ENCODE peak calls at places on chromosomes 12 and 14, in six cellular contexts. One of them, this sample, is unnamed.

GRCh38 chr12:58393152-58393551 is 451.8 kb downstream of the ATP23 start:
- DNase-seq in cardiac septum: no peak
- DNase-seq in endothelial cell: no peak
- DNase-seq in activated naive CD8-positive, alpha-beta T cell treated with anti-CD3 and anti-CD28 coated beads for 36 hours: no peak
- DNase-seq in HCEC 1CT: peak
- DNase-seq in HTR-8/SVneo: peak
- DNase-seq in this sample: no peak

GRCh38 chr12:132282950-132283771 is 46.2 kb downstream of the GALNT9 start:
- DNase-seq in endothelial cell: no peak
- DNase-seq in activated naive CD8-positive, alpha-beta T cell treated with anti-CD3 and anti-CD28 coated beads for 36 hours: no peak
- DNase-seq in HCEC 1CT: no peak
- DNase-seq in cardiac septum: no peak
- DNase-seq in HTR-8/SVneo: no peak
- DNase-seq in this sample: no peak

GRCh38 chr14:78222746-78223145 is 52.6 kb downstream of the NRXN3 start:
- DNase-seq in activated naive CD8-positive, alpha-beta T cell treated with anti-CD3 and anti-CD28 coated beads for 36 hours: no peak
- DNase-seq in endothelial cell: no peak
- DNase-seq in HCEC 1CT: no peak
- DNase-seq in cardiac septum: no peak
- DNase-seq in HTR-8/SVneo: no peak
- DNase-seq in this sample: no peak

GRCh38 chr14:33934043-33934750 is 16.7 kb downstream of the EGLN3 start:
- DNase-seq in activated naive CD8-positive, alpha-beta T cell treated with anti-CD3 and anti-CD28 coated beads for 36 hours: no peak
- DNase-seq in cardiac septum: no peak
- DNase-seq in HTR-8/SVneo: no peak
- DNase-seq in endothelial cell: no peak
- DNase-seq in HCEC 1CT: no peak
- DNase-seq in this sample: no peak

GRCh38 chr14:54696998-54697397 is 130.1 kb downstream of the SAMD4A start:
- DNase-seq in activated naive CD8-positive, alpha-beta T cell treated with anti-CD3 and anti-CD28 coated beads for 36 hours: no peak
- DNase-seq in HTR-8/SVneo: no peak
- DNase-seq in endothelial cell: no peak
- DNase-seq in cardiac septum: no peak
- DNase-seq in HCEC 1CT: no peak
- DNase-seq in this sample: no peak

GRCh38 chr12:21169878-21170472 is 39.0 kb downstream of the SLCO1B1 start:
- DNase-seq in HTR-8/SVneo: peak
- DNase-seq in activated naive CD8-positive, alpha-beta T cell treated with anti-CD3 and anti-CD28 coated beads for 36 hours: peak
- DNase-seq in HCEC 1CT: peak
- DNase-seq in endothelial cell: peak
- DNase-seq in cardiac septum: no peak
- DNase-seq in this sample: peak

GRCh38 chr12:6716874-6717437 is 6.9 kb upstream of the COPS7A start:
- DNase-seq in HTR-8/SVneo: no peak
- DNase-seq in cardiac septum: no peak
- DNase-seq in HCEC 1CT: no peak
- DNase-seq in endothelial cell: no peak
- DNase-seq in activated naive CD8-positive, alpha-beta T cell treated with anti-CD3 and anti-CD28 coated beads for 36 hours: no peak
- DNase-seq in this sample: no peak

GRCh38 chr14:88437659-88438058 is 52.2 kb downstream of the SPATA7 start:
- DNase-seq in cardiac septum: no peak
- DNase-seq in activated naive CD8-positive, alpha-beta T cell treated with anti-CD3 and anti-CD28 coated beads for 36 hours: no peak
- DNase-seq in HCEC 1CT: no peak
- DNase-seq in HTR-8/SVneo: no peak
- DNase-seq in endothelial cell: no peak
- DNase-seq in this sample: no peak

GRCh38 chr14:36207500-36207899 is 31.0 kb upstream of the PTCSC3 start:
- DNase-seq in HTR-8/SVneo: no peak
- DNase-seq in endothelial cell: no peak
- DNase-seq in cardiac septum: no peak
- DNase-seq in activated naive CD8-positive, alpha-beta T cell treated with anti-CD3 and anti-CD28 coated beads for 36 hours: no peak
- DNase-seq in HCEC 1CT: peak
- DNase-seq in this sample: no peak

GRCh38 chr14:103516426-103517171 is 6.0 kb downstream of the CKB start:
- DNase-seq in HCEC 1CT: no peak
- DNase-seq in HTR-8/SVneo: no peak
- DNase-seq in activated naive CD8-positive, alpha-beta T cell treated with anti-CD3 and anti-CD28 coated beads for 36 hours: no peak
- DNase-seq in endothelial cell: no peak
- DNase-seq in cardiac septum: no peak
- DNase-seq in this sample: no peak

GRCh38 chr12:4392223-4392742 is 12.8 kb upstream of the FGF23 start:
- DNase-seq in HTR-8/SVneo: no peak
- DNase-seq in activated naive CD8-positive, alpha-beta T cell treated with anti-CD3 and anti-CD28 coated beads for 36 hours: peak
- DNase-seq in cardiac septum: no peak
- DNase-seq in HCEC 1CT: no peak
- DNase-seq in endothelial cell: no peak
- DNase-seq in this sample: no peak

GRCh38 chr12:26113853-26114719 is 10.8 kb downstream of the BHLHE41 start:
- DNase-seq in activated naive CD8-positive, alpha-beta T cell treated with anti-CD3 and anti-CD28 coated beads for 36 hours: peak
- DNase-seq in cardiac septum: peak
- DNase-seq in HTR-8/SVneo: peak
- DNase-seq in endothelial cell: peak
- DNase-seq in HCEC 1CT: peak
- DNase-seq in this sample: peak

GRCh38 chr14:77580477-77580876 is 36.0 kb downstream of the SPTLC2 start:
- DNase-seq in activated naive CD8-positive, alpha-beta T cell treated with anti-CD3 and anti-CD28 coated beads for 36 hours: no peak
- DNase-seq in endothelial cell: no peak
- DNase-seq in HTR-8/SVneo: no peak
- DNase-seq in HCEC 1CT: no peak
- DNase-seq in cardiac septum: no peak
- DNase-seq in this sample: no peak